ENCODE peak calls at places on chromosomes 2 and 18, in nine cellular contexts. One of them, this sample, is unnamed.

GRCh38 chr18:9366126-9366714 is 31.6 kb downstream of the TWSG1 start:
- DNase-seq in lower lobe of right lung: no peak
- DNase-seq in A549: peak
- DNase-seq in PC-9: peak
- DNase-seq in endodermal cell: peak
- DNase-seq in uterus: no peak
- DNase-seq in spleen: no peak
- DNase-seq in vagina: no peak
- DNase-seq in upper lobe of right lung: no peak
- DNase-seq in this sample: peak

GRCh38 chr2:74440005-74440377 is 1.7 kb downstream of the RTKN start:
- DNase-seq in lower lobe of right lung: no peak
- DNase-seq in A549: no peak
- DNase-seq in PC-9: no peak
- DNase-seq in endodermal cell: no peak
- DNase-seq in uterus: no peak
- DNase-seq in spleen: peak
- DNase-seq in vagina: no peak
- DNase-seq in upper lobe of right lung: no peak
- DNase-seq in this sample: no peak

GRCh38 chr2:142130111-142131015 is 453 bp downstream of the LRP1B start:
- DNase-seq in lower lobe of right lung: peak
- DNase-seq in A549: peak
- DNase-seq in PC-9: peak
- DNase-seq in endodermal cell: peak
- DNase-seq in uterus: peak
- DNase-seq in spleen: peak
- DNase-seq in vagina: no peak
- DNase-seq in upper lobe of right lung: peak
- DNase-seq in this sample: peak

GRCh38 chr2:162107361-162107901 is 33.4 kb upstream of the DPP4 start:
- DNase-seq in lower lobe of right lung: no peak
- DNase-seq in A549: no peak
- DNase-seq in PC-9: no peak
- DNase-seq in endodermal cell: no peak
- DNase-seq in uterus: no peak
- DNase-seq in spleen: no peak
- DNase-seq in vagina: no peak
- DNase-seq in upper lobe of right lung: no peak
- DNase-seq in this sample: no peak

GRCh38 chr2:236659758-236660150 is 90.1 kb downstream of the ACKR3 start:
- DNase-seq in lower lobe of right lung: no peak
- DNase-seq in A549: peak
- DNase-seq in PC-9: no peak
- DNase-seq in endodermal cell: no peak
- DNase-seq in uterus: peak
- DNase-seq in spleen: no peak
- DNase-seq in vagina: peak
- DNase-seq in upper lobe of right lung: no peak
- DNase-seq in this sample: peak

GRCh38 chr2:46202987-46203386 is 94.2 kb upstream of the EPAS1 start:
- DNase-seq in lower lobe of right lung: no peak
- DNase-seq in A549: no peak
- DNase-seq in PC-9: no peak
- DNase-seq in endodermal cell: no peak
- DNase-seq in uterus: no peak
- DNase-seq in spleen: no peak
- DNase-seq in vagina: no peak
- DNase-seq in upper lobe of right lung: no peak
- DNase-seq in this sample: no peak

GRCh38 chr2:67828066-67828465 is 234.7 kb downstream of the C1D start:
- DNase-seq in lower lobe of right lung: no peak
- DNase-seq in A549: no peak
- DNase-seq in PC-9: no peak
- DNase-seq in endodermal cell: no peak
- DNase-seq in uterus: no peak
- DNase-seq in spleen: no peak
- DNase-seq in vagina: no peak
- DNase-seq in upper lobe of right lung: no peak
- DNase-seq in this sample: no peak

GRCh38 chr2:186895451-186895850 is 46.5 kb upstream of the ZSWIM2 start:
- DNase-seq in lower lobe of right lung: no peak
- DNase-seq in A549: no peak
- DNase-seq in PC-9: no peak
- DNase-seq in endodermal cell: no peak
- DNase-seq in uterus: no peak
- DNase-seq in spleen: no peak
- DNase-seq in vagina: no peak
- DNase-seq in upper lobe of right lung: no peak
- DNase-seq in this sample: no peak

GRCh38 chr2:74966893-74967292 is 8.4 kb downstream of the POLE4 start:
- DNase-seq in lower lobe of right lung: no peak
- DNase-seq in A549: no peak
- DNase-seq in PC-9: no peak
- DNase-seq in endodermal cell: no peak
- DNase-seq in uterus: no peak
- DNase-seq in spleen: no peak
- DNase-seq in vagina: no peak
- DNase-seq in upper lobe of right lung: no peak
- DNase-seq in this sample: no peak

GRCh38 chr18:31450409-31450808 is 2.9 kb downstream of the DSG3 start:
- DNase-seq in lower lobe of right lung: no peak
- DNase-seq in A549: no peak
- DNase-seq in PC-9: no peak
- DNase-seq in endodermal cell: no peak
- DNase-seq in uterus: no peak
- DNase-seq in spleen: no peak
- DNase-seq in vagina: no peak
- DNase-seq in upper lobe of right lung: no peak
- DNase-seq in this sample: no peak

GRCh38 chr2:121575800-121576199 is 45.1 kb downstream of the RNU4ATAC start:
- DNase-seq in lower lobe of right lung: no peak
- DNase-seq in A549: no peak
- DNase-seq in PC-9: no peak
- DNase-seq in endodermal cell: no peak
- DNase-seq in uterus: no peak
- DNase-seq in spleen: no peak
- DNase-seq in vagina: no peak
- DNase-seq in upper lobe of right lung: no peak
- DNase-seq in this sample: no peak

GRCh38 chr18:74498712-74499629 is 2.8 kb downstream of the CNDP2 start:
- DNase-seq in lower lobe of right lung: peak
- DNase-seq in A549: no peak
- DNase-seq in PC-9: peak
- DNase-seq in endodermal cell: no peak
- DNase-seq in uterus: no peak
- DNase-seq in spleen: peak
- DNase-seq in vagina: no peak
- DNase-seq in upper lobe of right lung: peak
- DNase-seq in this sample: no peak

GRCh38 chr2:44935854-44936185 is 5.7 kb upstream of the SIX3 start:
- DNase-seq in lower lobe of right lung: no peak
- DNase-seq in A549: no peak
- DNase-seq in PC-9: no peak
- DNase-seq in endodermal cell: peak
- DNase-seq in uterus: no peak
- DNase-seq in spleen: no peak
- DNase-seq in vagina: no peak
- DNase-seq in upper lobe of right lung: no peak
- DNase-seq in this sample: no peak
- H3K4me3 ChIP-seq in lower lobe of right lung: no peak
- H3K4me3 ChIP-seq in A549: no peak
- H3K4me3 ChIP-seq in PC-9: no peak
- H3K4me3 ChIP-seq in endodermal cell: no peak
- H3K4me3 ChIP-seq in uterus: no peak
- H3K4me3 ChIP-seq in spleen: no peak
- H3K4me3 ChIP-seq in vagina: no peak
- H3K4me3 ChIP-seq in upper lobe of right lung: no peak
- H3K4me3 ChIP-seq in this sample: peak

DNA sequence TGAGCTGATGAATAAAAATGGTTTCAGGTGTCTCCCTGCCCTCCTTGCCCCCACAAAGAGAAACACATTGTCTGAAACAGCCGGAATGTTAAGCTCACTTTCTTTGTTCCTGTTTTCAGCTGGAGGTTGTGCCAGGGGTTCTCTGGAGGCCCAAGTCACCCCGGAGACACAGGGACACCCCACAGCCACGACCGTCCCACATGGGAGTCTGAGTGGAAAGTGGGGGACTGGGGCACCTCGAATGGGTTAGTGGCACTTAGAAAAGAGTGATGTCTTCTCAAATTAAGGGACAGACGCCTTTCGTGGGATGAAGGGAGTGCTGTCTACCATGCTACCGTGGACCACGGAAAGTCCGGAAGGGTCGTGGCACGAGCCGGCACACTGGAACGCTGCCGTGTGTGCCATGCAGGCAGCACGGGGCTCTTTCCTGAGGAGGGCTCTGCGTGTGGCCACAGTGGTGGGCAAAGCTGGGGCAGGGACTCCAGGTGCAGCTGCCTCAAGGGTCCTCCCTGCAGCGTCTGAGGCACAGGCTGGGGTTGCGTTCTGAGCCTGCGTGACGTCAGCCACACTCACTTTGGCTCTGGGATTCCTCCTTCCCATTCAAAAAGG is 39.4 kb upstream of the CTDP1 start:
- DNase-seq in lower lobe of right lung: no peak
- DNase-seq in A549: no peak
- DNase-seq in PC-9: no peak
- DNase-seq in endodermal cell: peak
- DNase-seq in uterus: no peak
- DNase-seq in spleen: no peak
- DNase-seq in vagina: peak
- DNase-seq in upper lobe of right lung: no peak
- DNase-seq in this sample: no peak
- TF ChIP-seq CTCF in lower lobe of right lung: no peak
- TF ChIP-seq CTCF in A549: no peak
- TF ChIP-seq CTCF in PC-9: no peak
- TF ChIP-seq CTCF in endodermal cell: no peak
- TF ChIP-seq CTCF in uterus: no peak
- TF ChIP-seq CTCF in spleen: no peak
- TF ChIP-seq CTCF in vagina: no peak
- TF ChIP-seq CTCF in upper lobe of right lung: no peak
- TF ChIP-seq CTCF in this sample: no peak

GRCh38 chr2:19947184-19947940 is 42.5 kb downstream of the WDR35 start:
- DNase-seq in lower lobe of right lung: no peak
- DNase-seq in A549: no peak
- DNase-seq in PC-9: no peak
- DNase-seq in endodermal cell: no peak
- DNase-seq in uterus: no peak
- DNase-seq in spleen: no peak
- DNase-seq in vagina: no peak
- DNase-seq in upper lobe of right lung: no peak
- DNase-seq in this sample: no peak
- H3K4me3 ChIP-seq in lower lobe of right lung: no peak
- H3K4me3 ChIP-seq in A549: no peak
- H3K4me3 ChIP-seq in PC-9: no peak
- H3K4me3 ChIP-seq in endodermal cell: no peak
- H3K4me3 ChIP-seq in uterus: no peak
- H3K4me3 ChIP-seq in spleen: no peak
- H3K4me3 ChIP-seq in vagina: no peak
- H3K4me3 ChIP-seq in upper lobe of right lung: no peak
- H3K4me3 ChIP-seq in this sample: no peak

DNA sequence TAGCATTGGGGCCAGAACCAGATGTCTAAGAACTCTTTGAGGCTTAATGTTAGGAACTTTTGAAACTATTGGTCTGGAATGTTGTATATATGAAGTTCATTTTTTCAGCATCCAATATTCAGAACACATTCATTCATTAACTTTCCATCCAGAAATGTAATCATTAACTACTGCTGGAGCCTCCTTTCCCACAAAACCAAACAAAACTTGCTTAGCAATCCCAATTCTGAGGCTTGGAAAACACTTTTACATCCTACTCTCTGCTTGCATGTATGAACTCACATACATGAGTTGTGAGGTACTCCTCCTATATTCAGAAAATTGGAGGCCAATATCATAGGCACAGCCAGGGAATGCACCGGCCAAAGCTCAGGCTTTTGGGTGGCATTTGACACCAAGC is 841 bp upstream of the LRATD1 start:
- DNase-seq in lower lobe of right lung: no peak
- DNase-seq in A549: no peak
- DNase-seq in PC-9: no peak
- DNase-seq in endodermal cell: no peak
- DNase-seq in uterus: no peak
- DNase-seq in spleen: no peak
- DNase-seq in vagina: no peak
- DNase-seq in upper lobe of right lung: no peak
- DNase-seq in this sample: no peak
- TF ChIP-seq CTCF in lower lobe of right lung: no peak
- TF ChIP-seq CTCF in A549: no peak
- TF ChIP-seq CTCF in PC-9: no peak
- TF ChIP-seq CTCF in endodermal cell: no peak
- TF ChIP-seq CTCF in uterus: no peak
- TF ChIP-seq CTCF in spleen: no peak
- TF ChIP-seq CTCF in vagina: no peak
- TF ChIP-seq CTCF in upper lobe of right lung: no peak
- TF ChIP-seq CTCF in this sample: no peak